ENCODE peak calls at places on chromosomes 16 and 17, in four cellular contexts. V is A549, M is HepG2, F is K562. R is an unnamed sample.

GRCh38 chr17:74960739-74961342 is 11.7 kb downstream of the HID1 start:
- DNase-seq in F (peak; percentile 92), V (peak; percentile 94), M (peak; percentile 83), R (peak; percentile 82)

GRCh38 chr17:44360826-44361225 is 2.8 kb downstream of the FAM171A2 start:
- DNase-seq in F (peak; percentile 58), M (no peak), V (no peak), R (peak; percentile 54)

GRCh38 chr16:82704369-82704768 is 77.6 kb downstream of the CDH13 start:
- DNase-seq in F (no peak), M (no peak), V (no peak), R (no peak)

GRCh38 chr16:51526622-51527021 is 375.6 kb upstream of the SALL1 start:
- DNase-seq in V (no peak), F (no peak), M (no peak), R (no peak)

GRCh38 chr16:57536306-57537193 is at the start of gene CCDC102A:
- DNase-seq in F (peak; percentile 81), V (no peak), M (no peak), R (peak; percentile 62)

GRCh38 chr17:36850794-36851193 is 86.5 kb upstream of the LHX1 start:
- DNase-seq in F (no peak), M (no peak), V (peak; percentile 79), R (no peak)

GRCh38 chr16:75244844-75245758 is 6.3 kb downstream of the BCAR1 start:
- DNase-seq in F (no peak), M (peak; percentile 99), V (peak; percentile 67), R (peak; percentile 68)

GRCh38 chr16:50311891-50312501 is 45.6 kb downstream of the ADCY7 start:
- DNase-seq in V (no peak), F (no peak), M (no peak), R (no peak)

GRCh38 chr16:3168706-3169105 is 19.3 kb upstream of the OR1F1 start:
- DNase-seq in F (no peak), V (no peak), M (no peak), R (no peak)

GRCh38 chr16:16188827-16189226 is 34.5 kb downstream of the ABCC6 start:
- DNase-seq in V (no peak), F (no peak), M (no peak), R (no peak)

DNA sequence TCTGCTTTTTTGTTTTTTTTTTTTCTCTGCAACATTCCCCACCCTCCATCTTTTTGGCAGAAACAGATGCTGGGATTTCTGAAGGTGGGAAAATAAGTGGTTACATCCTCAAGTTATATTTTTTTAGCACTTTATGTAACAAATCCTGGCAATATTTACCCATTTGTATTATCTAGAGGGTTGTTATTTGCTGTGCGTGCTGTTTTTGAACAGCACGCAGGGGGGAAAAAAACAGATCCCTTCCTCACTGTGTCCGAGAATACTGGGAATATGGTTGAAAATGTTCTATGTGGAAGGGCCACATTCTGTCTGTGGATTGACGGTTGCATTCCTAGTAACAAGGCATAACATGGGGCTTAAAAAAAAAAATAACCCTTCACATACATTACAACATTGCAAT is 394.8 kb downstream of the SHISA9 start:
- DNase-seq in V (no peak), F (no peak), M (no peak), R (no peak)
- TF ChIP-seq NR3C1 in V (no peak), F (no peak), M (no peak), R (no peak)

DNA sequence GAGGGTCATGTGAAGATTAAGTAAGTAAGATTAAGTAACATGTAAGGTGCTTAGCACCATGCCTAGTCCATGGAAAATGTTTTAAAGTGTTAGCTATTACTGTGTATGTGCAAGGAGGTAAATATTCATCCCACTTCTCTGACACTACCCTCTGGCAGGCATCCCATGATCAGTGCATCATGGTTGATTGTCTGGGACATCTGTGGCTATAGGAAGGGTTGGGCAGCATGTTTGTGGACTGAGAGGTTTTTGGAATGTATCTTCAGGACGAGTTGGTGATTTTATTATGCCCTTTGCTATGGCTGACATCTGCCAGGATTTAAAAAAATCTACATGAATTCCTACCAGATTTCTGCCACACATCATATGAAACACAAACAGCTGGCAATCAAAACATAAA is 6.5 kb upstream of the TAOK1 start:
- DNase-seq in F (no peak), V (no peak), M (no peak), R (no peak)
- TF ChIP-seq NR3C1 in F (no peak), V (no peak), M (no peak), R (no peak)

DNA sequence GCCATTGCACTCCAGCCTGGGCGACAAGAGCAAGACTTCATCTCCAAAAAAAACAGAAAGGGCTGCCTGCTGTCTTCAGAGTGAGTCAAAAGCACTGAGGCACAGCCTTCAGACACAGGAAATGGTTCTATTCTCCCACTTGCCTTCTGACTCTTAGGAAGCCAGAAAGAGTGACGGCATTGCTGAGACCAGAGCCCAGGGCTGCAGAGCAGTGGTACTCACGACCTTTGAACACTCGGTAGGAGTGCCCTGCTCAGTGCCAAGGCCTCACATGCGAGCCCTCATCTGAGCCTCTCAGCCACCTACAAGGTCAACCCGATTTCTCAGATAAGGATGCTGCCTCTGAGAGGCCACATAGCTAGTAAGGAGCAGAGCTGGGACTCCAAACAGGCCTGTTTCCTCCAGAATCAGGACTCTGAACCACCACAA is 3.5 kb upstream of the ITGAE start:
- DNase-seq in M (peak; percentile 58), V (no peak), F (no peak), R (no peak)
- TF ChIP-seq NR3C1 in M (no peak), V (no peak), F (no peak), R (no peak)

GRCh38 chr17:78999056-78999768 is 10.4 kb downstream of the CANT1 start:
- DNase-seq in F (no peak), M (no peak), V (no peak), R (no peak)
- TF ChIP-seq NR3C1 in F (no peak), M (no peak), V (no peak), R (no peak)

GRCh38 chr16:46688101-46688656 is 799 bp downstream of the VPS35 start:
- DNase-seq in F (no peak), M (no peak), V (no peak), R (no peak)
- TF ChIP-seq NR3C1 in F (no peak), M (no peak), V (no peak), R (no peak)

GRCh38 chr16:67015317-67015731 is 13.6 kb upstream of the CBFB start:
- DNase-seq in F (no peak), M (no peak), V (no peak), R (no peak)
- TF ChIP-seq NR3C1 in F (no peak), M (no peak), V (no peak), R (no peak)

GRCh38 chr16:68068926-68069325 is 16.2 kb upstream of the NFATC3 start:
- DNase-seq in F (no peak), M (no peak), V (no peak), R (no peak)

GRCh38 chr16:68070811-68071546 is 14.2 kb upstream of the NFATC3 start:
- DNase-seq in V (no peak), F (no peak), M (no peak), R (no peak)

GRCh38 chr16:68070249-68070725 is 14.9 kb upstream of the NFATC3 start:
- DNase-seq in F (no peak), V (no peak), M (no peak), R (no peak)

GRCh38 chr16:68071547-68071901 is 13.6 kb upstream of the NFATC3 start:
- DNase-seq in V (no peak), F (no peak), M (no peak), R (no peak)

GRCh38 chr16:68069511-68070248 is 15.5 kb upstream of the NFATC3 start:
- DNase-seq in F (no peak), V (no peak), M (no peak), R (no peak)
- TF ChIP-seq NR3C1 in F (no peak), V (no peak), M (no peak), R (no peak)

R was measured in WTC11.